ENCODE peak calls at places on chromosome 4, in seven cellular contexts. U is neuronal stem cell; Z is NT2/D1; D is nephron progenitor cell; G is C1 segment of cervical spinal cord; I is kidney glomerular epithelial cell; C is CD8-positive, alpha-beta T cell. N is an unnamed sample.

GRCh38 chr4:159106636-159107035 is 3.8 kb downstream of the RAPGEF2 start:
- DNase-seq in U (no peak), Z (no peak), D (no peak), G (no peak), I (no peak), C (no peak), N (no peak)

GRCh38 chr4:66169341-66169740 is 499.1 kb upstream of the EPHA5 start:
- DNase-seq in U (no peak), Z (peak), D (no peak), G (no peak), I (no peak), C (no peak), N (no peak)

GRCh38 chr4:153488719-153489384 is 22.7 kb downstream of the TMEM131L start:
- DNase-seq in U (no peak), Z (no peak), D (peak), G (peak), I (peak), C (no peak), N (no peak)

GRCh38 chr4:82799006-82799881 is 648 bp upstream of the SCD5 start:
- DNase-seq in U (no peak), Z (no peak), D (peak), G (peak), I (no peak), C (peak), N (peak)

GRCh38 chr4:129218355-129218754 is 122.4 kb downstream of the C4orf33 start:
- DNase-seq in U (peak), Z (no peak), D (peak), G (no peak), I (peak), C (no peak), N (no peak)

GRCh38 chr4:52201705-52202104 is 150.6 kb downstream of the SPATA18 start:
- DNase-seq in U (no peak), Z (no peak), D (no peak), G (no peak), I (peak), C (no peak), N (no peak)

GRCh38 chr4:24704152-24704551 is 91.2 kb upstream of the SOD3 start:
- DNase-seq in U (peak), Z (no peak), D (peak), G (no peak), I (no peak), C (no peak), N (no peak)

GRCh38 chr4:61678297-61678696 is 478.2 kb downstream of the ADGRL3 start:
- DNase-seq in U (no peak), Z (no peak), D (no peak), G (no peak), I (no peak), C (no peak), N (no peak)

GRCh38 chr4:69167300-69167699 is 47.2 kb downstream of the UGT2B11 start:
- DNase-seq in U (no peak), Z (no peak), D (no peak), G (no peak), I (no peak), C (no peak), N (no peak)

GRCh38 chr4:184441461-184442392 is 32.6 kb downstream of the IRF2 start:
- DNase-seq in U (no peak), Z (no peak), D (no peak), G (no peak), I (peak), C (no peak), N (no peak)

GRCh38 chr4:67746797-67747495 is 7.2 kb downstream of the GNRHR start:
- DNase-seq in U (peak), Z (no peak), D (no peak), G (no peak), I (peak), C (no peak), N (peak)

GRCh38 chr4:150867148-150867547 is 147.9 kb downstream of the LRBA start:
- DNase-seq in U (peak), Z (peak), D (peak), G (peak), I (peak), C (no peak), N (peak)